ENCODE peak calls at places on chromosomes 12 and 14, in six cellular contexts. E, Q, O, L, I and M are unnamed samples. For H3K4me1, the result is how much of the 10 kb centered on the place peaks cover.

GRCh38 chr14:71856199-71856919 is 75.9 kb upstream of the RGS6 start:
- DNase-seq in E (no peak), Q (no peak), O (no peak), L (no peak), I (no peak), M (no peak)

GRCh38 chr12:71645268-71645667 is 18.4 kb downstream of the ZFC3H1 start:
- DNase-seq in E (no peak), Q (no peak), O (no peak), L (no peak), I (no peak), M (no peak)

GRCh38 chr12:131369094-131369845 is 341.6 kb upstream of the SFSWAP start:
- DNase-seq in E (no peak), Q (no peak), O (no peak), L (peak), I (no peak), M (no peak)

GRCh38 chr12:51714666-51715065 is 123.6 kb downstream of the SCN8A start:
- DNase-seq in E (no peak), Q (no peak), O (no peak), L (no peak), I (no peak), M (no peak)

GRCh38 chr12:103930787-103931536 is 752 bp downstream of the HSP90B1 start:
- DNase-seq in E (peak), Q (no peak), O (peak), L (peak), I (peak), M (peak)

GRCh38 chr12:123061806-123062205 is 81.3 kb downstream of the ARL6IP4 start:
- DNase-seq in E (no peak), Q (no peak), O (no peak), L (no peak), I (no peak), M (no peak)

GRCh38 chr14:35306114-35306513 is 13.9 kb downstream of the PSMA6 start:
- DNase-seq in E (no peak), Q (no peak), O (no peak), L (no peak), I (no peak), M (no peak)

GRCh38 chr12:118107026-118107425 is 3.2 kb upstream of the VSIG10 start:
- DNase-seq in E (no peak), Q (no peak), O (no peak), L (no peak), I (no peak), M (no peak)

GRCh38 chr12:64900540-64900939 is 76.1 kb downstream of the TBC1D30 start:
- DNase-seq in E (peak), Q (no peak), O (no peak), L (no peak), I (no peak), M (no peak)

GRCh38 chr14:50774542-50775267 is 56.3 kb downstream of the NIN start:
- DNase-seq in E (peak), Q (no peak), O (no peak), L (no peak), I (no peak), M (no peak)

GRCh38 chr12:43737646-43738045 is 20.9 kb downstream of the PUS7L start:
- DNase-seq in E (no peak), Q (no peak), O (no peak), L (no peak), I (no peak), M (no peak)

GRCh38 chr12:29149691-29150382 is 759 bp downstream of the FAR2 start:
- DNase-seq in E (no peak), Q (no peak), O (no peak), L (peak), I (no peak), M (no peak)

GRCh38 chr12:52713960-52714886 is 10.9 kb upstream of the KRT77 start:
- DNase-seq in E (no peak), Q (no peak), O (no peak), L (no peak), I (no peak), M (no peak)

GRCh38 chr12:89884365-89884915 is 175.8 kb upstream of the ATP2B1 start:
- DNase-seq in E (no peak), Q (no peak), O (no peak), L (no peak), I (no peak), M (no peak)

GRCh38 chr12:113647048-113647447 is 175.4 kb upstream of the LHX5 start:
- DNase-seq in E (no peak), Q (peak), O (no peak), L (no peak), I (no peak), M (no peak)

GRCh38 chr12:52655251-52655650 is 3.2 kb upstream of the KRT2 start:
- DNase-seq in E (no peak), Q (no peak), O (no peak), L (no peak), I (no peak), M (no peak)

GRCh38 chr14:58813745-58814144 is 176.0 kb downstream of the DACT1 start:
- DNase-seq in E (no peak), Q (no peak), O (no peak), L (no peak), I (no peak), M (no peak)

GRCh38 chr12:116924558-116925453 is 14.1 kb downstream of the FBXW8 start:
- DNase-seq in E (peak), Q (peak), O (no peak), L (no peak), I (no peak), M (no peak)

GRCh38 chr12:42759622-42760273 is 170.2 kb upstream of the PRICKLE1 start:
- DNase-seq in E (peak), Q (no peak), O (peak), L (peak), I (no peak), M (no peak)

GRCh38 chr14:91417983-91418386 is 365 bp upstream of the CCDC88C start:
- DNase-seq in E (peak), Q (peak), O (no peak), L (no peak), I (peak), M (peak)

GRCh38 chr12:120761581-120761980 is 36.0 kb downstream of the ACADS start:
- DNase-seq in E (peak), Q (no peak), O (peak), L (no peak), I (no peak), M (no peak)
- H3K4me3 ChIP-seq in E (no peak), Q (no peak), O (peak), L (no peak), I (no peak), M (no peak)

GRCh38 chr12:121783771-121784170 is 9.7 kb downstream of the RHOF start:
- DNase-seq in E (no peak), Q (no peak), O (no peak), L (no peak), I (no peak), M (no peak)
- H3K4me1 ChIP-seq in E (under half), Q (under half), O (under half), L (under half), I (half or more), M (half or more)

DNA sequence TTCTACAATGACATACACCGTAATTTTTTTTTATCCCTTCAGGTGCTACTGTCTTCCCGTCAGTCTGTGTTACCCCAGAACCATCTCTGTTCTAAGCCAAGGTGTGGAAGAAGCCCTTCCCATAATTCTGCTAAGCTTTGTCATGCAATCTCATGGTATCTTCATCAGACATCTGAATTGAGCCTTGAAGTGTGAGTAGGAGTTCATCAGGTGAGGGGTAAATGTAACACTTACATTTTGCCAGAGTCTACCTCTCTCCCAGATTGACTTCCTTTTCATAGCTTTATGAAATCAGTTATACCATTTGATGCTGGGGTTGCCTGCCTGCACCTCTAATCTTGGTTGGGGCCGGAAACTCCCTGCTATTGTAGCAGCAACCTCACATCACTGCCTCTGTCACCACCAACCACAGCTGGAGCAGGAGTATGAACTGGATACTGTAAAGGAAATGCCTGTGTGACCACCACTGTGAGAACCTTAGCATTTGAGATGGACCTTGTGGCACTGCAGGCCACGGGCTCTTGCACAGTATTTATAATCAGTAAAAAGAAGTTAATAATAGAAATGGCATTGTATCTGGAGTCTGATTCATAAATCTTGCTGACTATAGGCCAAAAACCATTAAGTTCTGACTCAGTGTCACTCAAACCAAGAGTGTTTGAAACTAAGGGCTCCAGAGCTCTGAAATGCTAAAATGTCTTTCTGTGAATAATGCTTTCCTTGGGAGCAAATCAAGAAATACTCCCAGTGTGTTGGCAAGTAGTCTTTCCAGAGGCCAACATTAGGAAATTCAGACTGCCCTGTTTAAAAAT is 58.6 kb upstream of the STK38L start:
- DNase-seq in E (peak), Q (no peak), O (no peak), L (no peak), I (no peak), M (peak)
- H3K27ac ChIP-seq in E (no peak), Q (no peak), O (no peak), L (peak), I (no peak), M (no peak)

GRCh38 chr14:104871145-104871655 is 6.1 kb downstream of the CEP170B start:
- DNase-seq in E (no peak), Q (no peak), O (no peak), L (no peak), I (peak), M (no peak)

GRCh38 chr14:104871656-104872468 is 6.8 kb downstream of the CEP170B start:
- DNase-seq in E (no peak), Q (no peak), O (no peak), L (no peak), I (peak), M (no peak)

GRCh38 chr14:104874110-104874531 is 9.1 kb downstream of the CEP170B start:
- DNase-seq in E (no peak), Q (no peak), O (peak), L (no peak), I (no peak), M (no peak)

GRCh38 chr14:104873380-104874055 is 8.4 kb downstream of the CEP170B start:
- DNase-seq in E (no peak), Q (no peak), O (peak), L (no peak), I (no peak), M (no peak)

DNA sequence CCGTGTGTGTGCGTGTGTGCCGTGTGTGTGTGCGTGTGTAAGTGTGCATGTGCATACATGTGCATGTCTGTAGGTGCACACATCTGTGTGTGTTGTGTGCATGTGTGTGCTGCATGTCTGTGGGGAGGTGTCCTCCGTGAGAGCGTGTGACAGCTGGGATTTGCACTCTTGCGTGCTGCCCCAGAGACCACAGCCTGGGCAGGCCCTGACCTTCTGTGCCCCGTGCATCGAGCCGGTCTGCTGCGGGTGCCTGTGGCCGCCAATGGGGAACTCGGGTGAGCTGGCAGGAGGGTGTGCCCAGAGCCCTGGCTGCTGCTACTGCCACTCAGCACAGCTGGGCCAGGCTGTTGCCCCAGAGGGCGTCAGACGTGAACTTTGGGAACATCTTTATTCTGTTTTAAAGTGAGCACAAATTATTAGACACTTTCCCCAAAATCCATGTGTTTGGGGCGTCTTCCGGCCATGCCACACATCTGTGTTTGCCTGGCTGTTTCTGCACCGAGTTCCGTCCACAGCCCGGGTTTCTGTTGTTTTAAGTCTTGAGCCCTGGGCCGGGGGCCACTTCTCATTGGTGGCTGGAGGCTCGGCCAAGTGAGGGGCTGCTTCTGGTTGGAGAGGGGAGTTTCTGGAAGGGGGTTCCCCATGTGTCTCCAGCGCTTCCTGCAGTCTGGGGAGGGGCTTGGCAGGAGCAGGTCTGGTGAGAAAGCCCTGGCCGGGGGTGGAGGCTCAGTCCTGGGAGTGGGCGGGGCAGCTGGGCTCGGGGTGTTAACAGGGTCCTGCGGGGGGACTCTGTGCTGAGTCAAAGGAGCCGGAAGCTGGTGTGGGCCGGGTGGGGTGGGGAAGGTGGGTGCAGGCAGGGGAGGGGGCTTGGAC is 7.6 kb downstream of the CEP170B start:
- DNase-seq in E (peak), Q (no peak), O (peak), L (no peak), I (peak), M (no peak)
- H3K4me3 ChIP-seq in E (no peak), Q (no peak), O (no peak), L (no peak), I (no peak), M (no peak)

DNA sequence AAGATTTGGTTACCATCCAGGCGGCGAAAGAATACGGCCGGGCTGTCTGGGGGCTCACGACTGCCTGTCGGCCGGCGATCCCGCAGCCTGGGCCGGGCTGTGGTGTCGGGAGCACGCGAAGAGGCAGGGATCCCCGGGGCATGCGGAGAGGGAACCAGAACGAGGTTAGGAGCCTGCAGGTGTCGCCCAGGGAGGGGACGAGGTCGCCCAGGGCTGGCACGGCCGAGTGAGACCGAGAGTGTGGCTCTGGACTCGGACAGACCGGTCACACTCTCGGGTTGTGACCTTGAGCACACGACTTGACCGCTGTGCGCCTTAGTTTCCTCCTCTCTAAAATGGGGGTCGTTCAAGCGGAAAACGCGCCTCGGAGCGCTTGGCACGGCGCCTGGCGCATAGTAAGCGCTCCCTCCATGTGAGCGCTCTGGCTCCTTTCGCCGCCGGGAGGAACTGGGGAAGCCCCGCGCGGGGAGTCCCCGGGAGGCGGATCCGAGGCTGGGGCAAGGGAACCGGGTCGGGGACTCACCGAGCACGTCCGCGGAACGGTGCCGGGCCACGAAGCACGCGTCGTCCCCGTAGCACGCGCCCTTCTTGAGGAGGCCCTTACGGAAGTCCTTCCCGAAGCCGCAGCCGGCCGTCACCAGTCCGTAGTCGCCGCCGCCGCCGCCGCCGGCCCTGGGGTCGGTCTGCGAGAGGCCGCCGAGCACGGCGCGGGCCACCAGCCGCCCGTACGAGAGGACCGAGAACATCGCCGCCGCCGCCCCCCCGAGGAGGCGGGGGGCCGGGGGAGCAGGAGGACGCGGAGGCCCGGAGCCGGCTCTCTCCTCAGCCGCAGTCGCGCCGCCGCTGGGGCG is 607 bp downstream of the PPTC7 start:
- DNase-seq in E (peak), Q (no peak), O (peak), L (peak), I (peak), M (peak)
- H3K4me1 ChIP-seq in E (under half), Q (under half), O (half or more), L (under half), I (half or more), M (under half)

GRCh38 chr12:55934343-55934742 is 3.4 kb downstream of the DGKA start:
- DNase-seq in E (peak), Q (no peak), O (no peak), L (no peak), I (no peak), M (no peak)

GRCh38 chr12:55935742-55936151 is 4.8 kb downstream of the DGKA start:
- DNase-seq in E (peak), Q (no peak), O (no peak), L (peak), I (peak), M (peak)

GRCh38 chr12:55933158-55933798 is 2.3 kb downstream of the DGKA start:
- DNase-seq in E (no peak), Q (peak), O (no peak), L (no peak), I (no peak), M (no peak)

GRCh38 chr12:55933799-55934174 is 2.8 kb downstream of the DGKA start:
- DNase-seq in E (no peak), Q (no peak), O (no peak), L (no peak), I (no peak), M (no peak)

DNA sequence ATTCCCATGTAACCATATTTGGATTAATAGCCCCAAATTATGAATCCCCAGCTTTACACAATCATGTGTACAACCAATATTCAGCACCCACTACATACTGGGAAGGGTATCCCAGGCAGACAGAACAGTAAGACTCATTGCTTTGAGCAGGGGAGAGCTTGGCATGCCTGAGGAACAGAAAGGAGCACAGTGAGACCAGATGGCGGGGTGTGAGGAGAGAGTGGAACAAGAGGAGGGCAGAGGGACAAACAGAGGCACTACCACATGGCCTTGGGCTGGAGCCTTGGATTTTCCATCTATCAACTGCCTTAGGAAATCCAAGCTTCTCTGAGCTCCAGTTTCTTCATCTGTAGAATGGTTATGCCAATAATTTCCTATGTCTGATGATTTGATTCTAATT is 3.8 kb downstream of the DGKA start:
- DNase-seq in E (no peak), Q (no peak), O (no peak), L (no peak), I (no peak), M (no peak)
- H3K27ac ChIP-seq in E (no peak), Q (no peak), O (no peak), L (no peak), I (no peak), M (peak)

GRCh38 chr14:52792097-52792415 is 649 bp upstream of the GNPNAT1 start:
- DNase-seq in E (no peak), Q (no peak), O (no peak), L (no peak), I (no peak), M (no peak)

GRCh38 chr14:52789118-52789517 is 2.3 kb downstream of the GNPNAT1 start:
- DNase-seq in E (no peak), Q (no peak), O (no peak), L (no peak), I (no peak), M (no peak)

GRCh38 chr14:52790011-52790755 is 1.2 kb downstream of the GNPNAT1 start:
- DNase-seq in E (no peak), Q (no peak), O (no peak), L (no peak), I (no peak), M (no peak)

GRCh38 chr14:52791204-52792096 is at the start of gene GNPNAT1:
- DNase-seq in E (peak), Q (peak), O (peak), L (peak), I (peak), M (peak)

DNA sequence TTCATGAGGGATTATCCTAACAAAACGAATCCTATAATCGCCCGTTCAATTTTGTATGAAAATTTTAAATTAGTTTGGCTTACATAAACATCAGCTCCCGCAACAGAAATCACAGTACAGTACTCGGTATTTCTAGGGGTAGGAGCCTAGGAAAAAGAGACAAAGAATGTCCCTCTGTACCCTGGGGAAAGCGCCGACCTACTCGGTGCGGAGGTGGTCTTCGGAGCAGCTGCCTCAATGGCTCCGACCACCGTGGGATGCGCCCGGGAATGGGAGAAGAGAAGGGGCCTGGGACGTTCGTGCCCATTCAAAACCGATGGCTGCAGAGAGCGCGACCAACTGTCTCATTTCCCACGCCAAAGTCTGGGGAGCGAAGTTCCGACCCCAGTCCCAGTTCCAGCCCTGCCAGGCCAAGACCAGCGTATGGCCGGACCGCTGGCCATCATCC is 627 bp downstream of the GNPNAT1 start:
- DNase-seq in E (no peak), Q (no peak), O (no peak), L (no peak), I (no peak), M (no peak)
- H3K4me3 ChIP-seq in E (peak), Q (peak), O (peak), L (peak), I (peak), M (peak)